ENCODE peak calls at places on chromosomes 11 and 22, in eight cellular contexts. One of them, this sample, is unnamed.

GRCh38 chr11:82229346-82229745 is 504.3 kb downstream of the FAM181B start:
- DNase-seq in uterus: no peak
- DNase-seq in H1: no peak
- DNase-seq in left lung: no peak
- DNase-seq in HFFc6: no peak
- DNase-seq in kidney: no peak
- DNase-seq in cardiac fibroblast: peak; percentile 10
- DNase-seq in GM10248: peak; percentile 3
- DNase-seq in this sample: no peak

GRCh38 chr11:9530020-9530628 is 43.3 kb upstream of the WEE1 start:
- DNase-seq in uterus: no peak
- DNase-seq in H1: no peak
- DNase-seq in left lung: no peak
- DNase-seq in HFFc6: no peak
- DNase-seq in kidney: no peak
- DNase-seq in cardiac fibroblast: peak; percentile 52
- DNase-seq in GM10248: no peak
- DNase-seq in this sample: no peak

GRCh38 chr22:50086526-50086925 is 1.3 kb upstream of the MLC1 start:
- DNase-seq in uterus: no peak
- DNase-seq in H1: no peak
- DNase-seq in left lung: no peak
- DNase-seq in HFFc6: peak; percentile 46
- DNase-seq in kidney: no peak
- DNase-seq in cardiac fibroblast: peak; percentile 85
- DNase-seq in GM10248: no peak
- DNase-seq in this sample: no peak

GRCh38 chr11:35748644-35749043 is 86.1 kb downstream of the TRIM44 start:
- DNase-seq in uterus: no peak
- DNase-seq in H1: no peak
- DNase-seq in left lung: no peak
- DNase-seq in HFFc6: no peak
- DNase-seq in kidney: no peak
- DNase-seq in cardiac fibroblast: no peak
- DNase-seq in GM10248: no peak
- DNase-seq in this sample: no peak

GRCh38 chr11:76770642-76771445 is 12.3 kb upstream of the TSKU start:
- DNase-seq in uterus: peak; percentile 81
- DNase-seq in H1: no peak
- DNase-seq in left lung: no peak
- DNase-seq in HFFc6: peak; percentile 94
- DNase-seq in kidney: no peak
- DNase-seq in cardiac fibroblast: peak; percentile 67
- DNase-seq in GM10248: no peak
- DNase-seq in this sample: no peak

GRCh38 chr11:68996376-68997123 is 15.8 kb upstream of the MRGPRD start:
- DNase-seq in uterus: no peak
- DNase-seq in H1: no peak
- DNase-seq in left lung: peak; percentile 50
- DNase-seq in HFFc6: no peak
- DNase-seq in kidney: peak; percentile 48
- DNase-seq in cardiac fibroblast: no peak
- DNase-seq in GM10248: no peak
- DNase-seq in this sample: no peak

GRCh38 chr11:118870396-118871343 is 13.0 kb upstream of the CXCR5 start:
- DNase-seq in uterus: peak; percentile 65
- DNase-seq in H1: no peak
- DNase-seq in left lung: peak; percentile 71
- DNase-seq in HFFc6: no peak
- DNase-seq in kidney: peak; percentile 92
- DNase-seq in cardiac fibroblast: peak; percentile 51
- DNase-seq in GM10248: peak; percentile 60
- DNase-seq in this sample: no peak

GRCh38 chr11:66749091-66749490 is 20.1 kb upstream of the SPTBN2 start:
- DNase-seq in uterus: no peak
- DNase-seq in H1: no peak
- DNase-seq in left lung: no peak
- DNase-seq in HFFc6: no peak
- DNase-seq in kidney: no peak
- DNase-seq in cardiac fibroblast: no peak
- DNase-seq in GM10248: no peak
- DNase-seq in this sample: no peak

GRCh38 chr11:134155456-134155855 is 68.3 kb downstream of the NCAPD3 start:
- DNase-seq in uterus: no peak
- DNase-seq in H1: no peak
- DNase-seq in left lung: no peak
- DNase-seq in HFFc6: no peak
- DNase-seq in kidney: no peak
- DNase-seq in cardiac fibroblast: no peak
- DNase-seq in GM10248: no peak
- DNase-seq in this sample: no peak

GRCh38 chr11:76577199-76577920 is 93.2 kb downstream of the LRRC32 start:
- DNase-seq in uterus: no peak
- DNase-seq in H1: no peak
- DNase-seq in left lung: peak; percentile 72
- DNase-seq in HFFc6: peak; percentile 88
- DNase-seq in kidney: peak; percentile 92
- DNase-seq in cardiac fibroblast: peak; percentile 93
- DNase-seq in GM10248: no peak
- DNase-seq in this sample: no peak

GRCh38 chr11:65410936-65411680 is 11.5 kb upstream of the NEAT1 start:
- DNase-seq in uterus: no peak
- DNase-seq in H1: no peak
- DNase-seq in left lung: peak; percentile 58
- DNase-seq in HFFc6: no peak
- DNase-seq in kidney: peak; percentile 67
- DNase-seq in cardiac fibroblast: no peak
- DNase-seq in GM10248: no peak
- DNase-seq in this sample: no peak

GRCh38 chr22:47001288-47001687 is 238.8 kb downstream of the TBC1D22A start:
- DNase-seq in uterus: no peak
- DNase-seq in H1: no peak
- DNase-seq in left lung: no peak
- DNase-seq in HFFc6: no peak
- DNase-seq in kidney: no peak
- DNase-seq in cardiac fibroblast: no peak
- DNase-seq in GM10248: peak; percentile 60
- DNase-seq in this sample: no peak

GRCh38 chr11:117384045-117384444 is 56.4 kb downstream of the CEP164 start:
- DNase-seq in uterus: no peak
- DNase-seq in H1: no peak
- DNase-seq in left lung: no peak
- DNase-seq in HFFc6: peak; percentile 95
- DNase-seq in kidney: no peak
- DNase-seq in cardiac fibroblast: peak; percentile 46
- DNase-seq in GM10248: no peak
- DNase-seq in this sample: no peak

GRCh38 chr11:83072689-83073242 is 1.1 kb upstream of the RAB30 start:
- DNase-seq in uterus: no peak
- DNase-seq in H1: no peak
- DNase-seq in left lung: no peak
- DNase-seq in HFFc6: no peak
- DNase-seq in kidney: no peak
- DNase-seq in cardiac fibroblast: no peak
- DNase-seq in GM10248: no peak
- DNase-seq in this sample: no peak

GRCh38 chr11:110077866-110078325 is 15.3 kb upstream of the ZC3H12C start:
- DNase-seq in uterus: no peak
- DNase-seq in H1: no peak
- DNase-seq in left lung: no peak
- DNase-seq in HFFc6: peak; percentile 75
- DNase-seq in kidney: no peak
- DNase-seq in cardiac fibroblast: peak; percentile 43
- DNase-seq in GM10248: peak; percentile 43
- DNase-seq in this sample: no peak

GRCh38 chr11:102924851-102925380 is 30.6 kb downstream of the MMP13 start:
- DNase-seq in uterus: no peak
- DNase-seq in H1: no peak
- DNase-seq in left lung: no peak
- DNase-seq in HFFc6: peak; percentile 57
- DNase-seq in kidney: no peak
- DNase-seq in cardiac fibroblast: no peak
- DNase-seq in GM10248: no peak
- DNase-seq in this sample: no peak

GRCh38 chr11:8717876-8718753 is 35.5 kb downstream of the RPL27A start:
- DNase-seq in uterus: peak; percentile 63
- DNase-seq in H1: no peak
- DNase-seq in left lung: no peak
- DNase-seq in HFFc6: peak; percentile 87
- DNase-seq in kidney: peak; percentile 86
- DNase-seq in cardiac fibroblast: peak; percentile 94
- DNase-seq in GM10248: peak; percentile 62
- DNase-seq in this sample: no peak

GRCh38 chr22:27636716-27637503 is 164.6 kb downstream of the MN1 start:
- DNase-seq in uterus: no peak
- DNase-seq in H1: no peak
- DNase-seq in left lung: no peak
- DNase-seq in HFFc6: no peak
- DNase-seq in kidney: no peak
- DNase-seq in cardiac fibroblast: no peak
- DNase-seq in GM10248: no peak
- DNase-seq in this sample: no peak

GRCh38 chr11:6405039-6405667 is 13.7 kb downstream of the APBB1 start:
- DNase-seq in uterus: peak; percentile 41
- DNase-seq in H1: peak; percentile 27
- DNase-seq in left lung: no peak
- DNase-seq in HFFc6: no peak
- DNase-seq in kidney: peak; percentile 92
- DNase-seq in cardiac fibroblast: peak; percentile 12
- DNase-seq in GM10248: no peak
- DNase-seq in this sample: no peak

GRCh38 chr11:2590951-2591754 is 108.6 kb downstream of the KCNQ1OT1 start:
- DNase-seq in uterus: no peak
- DNase-seq in H1: no peak
- DNase-seq in left lung: peak; percentile 76
- DNase-seq in HFFc6: no peak
- DNase-seq in kidney: peak; percentile 48
- DNase-seq in cardiac fibroblast: no peak
- DNase-seq in GM10248: peak; percentile 11
- DNase-seq in this sample: no peak

GRCh38 chr11:20161923-20162322 is 1.6 kb upstream of the DBX1 start:
- DNase-seq in uterus: no peak
- DNase-seq in H1: no peak
- DNase-seq in left lung: no peak
- DNase-seq in HFFc6: no peak
- DNase-seq in kidney: no peak
- DNase-seq in cardiac fibroblast: no peak
- DNase-seq in GM10248: no peak
- DNase-seq in this sample: no peak

GRCh38 chr22:36986242-36986821 is 32.9 kb downstream of the TST start:
- DNase-seq in uterus: no peak
- DNase-seq in H1: no peak
- DNase-seq in left lung: no peak
- DNase-seq in HFFc6: no peak
- DNase-seq in kidney: no peak
- DNase-seq in cardiac fibroblast: no peak
- DNase-seq in GM10248: no peak
- DNase-seq in this sample: no peak

GRCh38 chr22:38649841-38650522 is 6.2 kb downstream of the FAM227A start:
- DNase-seq in uterus: no peak
- DNase-seq in H1: no peak
- DNase-seq in left lung: no peak
- DNase-seq in HFFc6: no peak
- DNase-seq in kidney: no peak
- DNase-seq in cardiac fibroblast: no peak
- DNase-seq in GM10248: no peak
- DNase-seq in this sample: no peak

DNA sequence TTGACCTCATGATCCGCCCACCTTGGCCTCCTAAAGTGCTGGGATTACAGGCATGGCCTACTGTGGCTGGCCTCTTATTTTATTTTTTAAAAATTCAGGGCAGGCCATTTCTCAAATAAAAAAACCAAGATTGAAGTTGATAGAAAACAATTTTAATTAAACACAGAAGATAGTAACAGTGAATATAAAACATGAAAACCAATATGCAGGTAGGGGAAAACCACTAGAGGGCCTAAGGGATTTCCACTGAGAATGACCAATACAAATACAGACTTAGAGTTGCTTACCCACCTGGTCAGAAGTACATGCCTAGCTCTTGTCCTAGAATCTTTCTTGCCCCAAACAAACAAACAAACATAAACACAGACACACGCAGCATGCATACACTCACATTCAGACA is 1.7 kb upstream of the RTCB start:
- DNase-seq in uterus: no peak
- DNase-seq in H1: no peak
- DNase-seq in left lung: no peak
- DNase-seq in HFFc6: peak; percentile 33
- DNase-seq in kidney: no peak
- DNase-seq in cardiac fibroblast: peak; percentile 29
- DNase-seq in GM10248: peak; percentile 45
- DNase-seq in this sample: no peak
- TF ChIP-seq CTCF in uterus: no peak
- TF ChIP-seq CTCF in H1: no peak
- TF ChIP-seq CTCF in left lung: no peak
- TF ChIP-seq CTCF in HFFc6: peak; percentile 77
- TF ChIP-seq CTCF in kidney: no peak
- TF ChIP-seq CTCF in cardiac fibroblast: peak; percentile 33
- TF ChIP-seq CTCF in GM10248: peak; percentile 20
- TF ChIP-seq CTCF in this sample: no peak

GRCh38 chr11:1047576-1048156 is 11.1 kb upstream of the MUC6 start:
- DNase-seq in uterus: no peak
- DNase-seq in H1: no peak
- DNase-seq in left lung: peak; percentile 36
- DNase-seq in HFFc6: no peak
- DNase-seq in kidney: peak; percentile 48
- DNase-seq in cardiac fibroblast: no peak
- DNase-seq in GM10248: no peak
- DNase-seq in this sample: no peak
- TF ChIP-seq CTCF in uterus: no peak
- TF ChIP-seq CTCF in H1: no peak
- TF ChIP-seq CTCF in left lung: no peak
- TF ChIP-seq CTCF in HFFc6: no peak
- TF ChIP-seq CTCF in kidney: no peak
- TF ChIP-seq CTCF in cardiac fibroblast: no peak
- TF ChIP-seq CTCF in GM10248: no peak
- TF ChIP-seq CTCF in this sample: no peak

GRCh38 chr22:22697377-22698120 is 53.1 kb downstream of the GGTLC2 start:
- DNase-seq in uterus: no peak
- DNase-seq in H1: no peak
- DNase-seq in left lung: no peak
- DNase-seq in HFFc6: no peak
- DNase-seq in kidney: peak; percentile 34
- DNase-seq in cardiac fibroblast: no peak
- DNase-seq in GM10248: no peak
- DNase-seq in this sample: no peak
- TF ChIP-seq CTCF in uterus: no peak
- TF ChIP-seq CTCF in H1: peak; percentile 23
- TF ChIP-seq CTCF in left lung: no peak
- TF ChIP-seq CTCF in HFFc6: no peak
- TF ChIP-seq CTCF in kidney: no peak
- TF ChIP-seq CTCF in cardiac fibroblast: no peak
- TF ChIP-seq CTCF in GM10248: no peak
- TF ChIP-seq CTCF in this sample: no peak

DNA sequence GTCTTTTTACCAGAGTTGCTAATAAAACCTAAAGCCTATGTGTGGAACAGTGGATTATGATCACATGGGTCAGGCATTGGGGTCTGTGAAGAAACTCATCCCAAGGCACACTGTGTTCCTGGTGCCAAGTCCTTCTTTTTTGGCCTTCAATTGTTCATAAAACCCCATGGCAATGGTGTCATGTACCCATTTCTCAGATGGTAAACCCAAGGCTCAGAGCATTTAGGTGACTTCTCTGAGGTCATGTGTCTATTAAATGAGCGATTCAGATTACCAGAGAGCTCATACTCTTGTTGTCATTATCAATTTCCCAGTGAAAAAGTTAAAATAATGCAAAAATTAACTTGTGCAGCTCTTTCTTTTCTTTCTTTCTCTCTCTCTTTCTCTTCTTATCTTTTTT is 272.8 kb upstream of the SYN3 start:
- DNase-seq in uterus: no peak
- DNase-seq in H1: no peak
- DNase-seq in left lung: no peak
- DNase-seq in HFFc6: no peak
- DNase-seq in kidney: no peak
- DNase-seq in cardiac fibroblast: no peak
- DNase-seq in GM10248: no peak
- DNase-seq in this sample: no peak
- TF ChIP-seq CTCF in uterus: no peak
- TF ChIP-seq CTCF in H1: no peak
- TF ChIP-seq CTCF in left lung: no peak
- TF ChIP-seq CTCF in HFFc6: no peak
- TF ChIP-seq CTCF in kidney: no peak
- TF ChIP-seq CTCF in cardiac fibroblast: no peak
- TF ChIP-seq CTCF in GM10248: no peak
- TF ChIP-seq CTCF in this sample: no peak

This sample was measured in D721Med.